ENCODE peak calls at places on chromosome 10, in five cellular contexts. N is HepG2, C is HCT116, S is H1, Q is GM12878. K is an unnamed sample.

GRCh38 chr10:12577610-12578009 is 228.3 kb downstream of the CAMK1D start:
- DNase-seq in N (no peak), C (no peak), S (no peak), Q (no peak), K (no peak)

GRCh38 chr10:79102056-79102874 is 33.5 kb downstream of the ZMIZ1 start:
- DNase-seq in N (no peak), C (no peak), S (no peak), Q (no peak), K (no peak)

GRCh38 chr10:3467052-3467906 is 294.7 kb upstream of the PITRM1 start:
- DNase-seq in N (no peak), C (peak), S (no peak), Q (no peak), K (no peak)

GRCh38 chr10:71569775-71570588 is 149.6 kb downstream of the C10orf105 start:
- DNase-seq in N (peak), C (peak), S (peak), Q (no peak), K (peak)

GRCh38 chr10:95573497-95573896 is 12.3 kb upstream of the SORBS1 start:
- DNase-seq in N (no peak), C (no peak), S (no peak), Q (no peak), K (no peak)

GRCh38 chr10:47458466-47459154 is 25.3 kb downstream of the ANXA8 start:
- DNase-seq in N (no peak), C (no peak), S (peak), Q (no peak), K (no peak)

GRCh38 chr10:45580371-45580770 is 92.2 kb downstream of the ZFAND4 start:
- DNase-seq in N (no peak), C (no peak), S (no peak), Q (peak), K (no peak)

GRCh38 chr10:27100800-27101347 is 580 bp upstream of the ANKRD26 start:
- DNase-seq in N (no peak), C (no peak), S (no peak), Q (no peak), K (no peak)

GRCh38 chr10:100568937-100569336 is 33.2 kb downstream of the HIF1AN start:
- DNase-seq in N (no peak), C (no peak), S (no peak), Q (no peak), K (no peak)

GRCh38 chr10:82768040-82768439 is 893.0 kb downstream of the NRG3 start:
- DNase-seq in N (no peak), C (no peak), S (no peak), Q (no peak), K (no peak)

GRCh38 chr10:8404721-8405120 is 350.2 kb downstream of the GATA3 start:
- DNase-seq in N (no peak), C (no peak), S (no peak), Q (peak), K (no peak)
- TF ChIP-seq ZNF274 in N (no peak), C (no peak), S (no peak), Q (no peak), K (no peak)

DNA sequence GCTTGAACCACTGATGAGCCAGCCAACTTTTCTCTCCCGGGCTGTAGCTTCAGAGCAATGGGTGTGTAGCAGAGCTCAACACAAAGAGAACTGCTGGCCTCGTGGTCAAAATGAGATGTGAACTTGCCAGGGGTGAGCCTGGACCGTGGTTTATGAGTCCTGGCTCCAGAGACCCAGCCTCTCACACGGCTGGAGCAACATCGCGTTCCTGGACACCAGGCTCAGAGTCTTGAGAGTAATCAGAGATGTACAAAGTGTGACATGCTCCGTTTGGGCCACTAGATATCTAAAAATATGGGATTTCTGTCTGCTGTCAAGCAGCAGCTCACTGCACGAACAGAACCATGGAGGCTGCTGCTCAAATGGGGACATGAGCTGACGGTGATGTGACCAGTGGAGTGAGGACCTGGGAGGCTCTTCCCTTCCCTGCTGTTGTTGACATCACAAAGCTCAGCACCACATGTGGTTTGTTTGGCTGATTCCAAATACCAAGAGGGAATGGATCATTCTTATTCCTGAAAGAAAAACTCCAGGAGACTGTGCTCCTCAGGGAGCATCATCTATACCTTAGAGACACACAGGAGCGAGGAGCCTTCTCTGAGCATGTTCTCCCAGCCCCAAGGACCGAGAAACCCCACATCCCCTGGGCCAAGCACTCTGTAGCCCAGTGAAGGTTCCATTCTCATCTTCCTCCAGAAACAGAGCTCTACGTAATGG is 9.2 kb upstream of the SVIL start:
- DNase-seq in N (no peak), C (no peak), S (no peak), Q (no peak), K (no peak)
- TF ChIP-seq ZNF274 in N (no peak), C (no peak), S (no peak), Q (no peak), K (no peak)

DNA sequence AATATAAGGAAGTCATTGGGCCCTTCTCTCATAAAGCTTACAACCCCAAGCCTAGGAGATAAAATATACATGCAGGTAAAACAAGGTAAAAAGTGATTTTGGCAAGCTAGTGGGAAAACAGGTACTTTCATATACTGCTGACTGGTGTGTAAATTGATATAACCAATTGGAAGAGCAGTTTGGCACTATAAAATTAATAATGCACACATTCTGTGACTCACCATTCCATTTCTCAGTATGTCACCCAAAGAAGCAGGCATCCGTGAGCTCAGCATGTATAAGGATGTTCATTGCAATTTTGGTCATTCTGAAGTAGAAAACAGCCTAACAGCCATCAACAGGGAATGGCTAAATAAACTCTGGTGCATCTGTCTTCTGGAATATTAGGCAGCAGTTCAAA is 2.9 kb downstream of the MACROH2A2 start:
- DNase-seq in N (no peak), C (no peak), S (no peak), Q (no peak), K (no peak)
- TF ChIP-seq ZNF274 in N (no peak), C (no peak), S (no peak), Q (no peak), K (no peak)

GRCh38 chr10:130353928-130354327 is 217.7 kb downstream of the GLRX3 start:
- DNase-seq in N (no peak), C (no peak), S (no peak), Q (no peak), K (no peak)
- TF ChIP-seq ZNF274 in N (no peak), C (no peak), S (no peak), Q (no peak), K (no peak)

GRCh38 chr10:118944959-118945622 is 84.4 kb upstream of the NANOS1 start:
- DNase-seq in N (no peak), C (no peak), S (no peak), Q (no peak), K (no peak)

GRCh38 chr10:118943253-118943652 is 86.3 kb upstream of the NANOS1 start:
- DNase-seq in N (no peak), C (no peak), S (no peak), Q (no peak), K (no peak)

GRCh38 chr10:118939216-118940007 is 90.1 kb upstream of the NANOS1 start:
- DNase-seq in N (no peak), C (no peak), S (no peak), Q (no peak), K (no peak)

DNA sequence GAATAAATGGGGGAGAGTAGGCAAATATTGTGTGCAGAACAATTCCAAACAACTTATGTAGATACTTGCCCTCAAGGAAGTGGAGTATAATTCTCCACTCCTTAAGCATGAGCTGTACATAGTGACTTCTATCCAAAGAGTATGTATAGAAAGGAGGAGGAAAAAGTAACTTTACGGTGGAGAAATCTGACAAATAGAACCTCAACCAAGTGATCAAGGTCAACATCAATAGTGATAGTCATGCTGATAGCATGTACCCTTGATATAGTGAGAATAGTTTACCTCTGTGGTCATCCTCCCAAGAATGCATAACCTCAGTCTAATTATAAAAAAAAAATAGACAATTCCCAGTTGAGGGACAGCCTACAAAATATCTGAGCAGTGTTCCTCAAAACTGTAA is 89.1 kb upstream of the NANOS1 start:
- DNase-seq in N (no peak), C (no peak), S (no peak), Q (no peak), K (no peak)
- TF ChIP-seq ZNF274 in N (no peak), C (no peak), S (no peak), Q (no peak), K (no peak)